ENCODE peak calls at places on chromosome 10, in six cellular contexts. U is A549, M is WTC11, E is SK-N-SH, A is HCT116, F is GM12878. Y is an unnamed sample.

GRCh38 chr10:5873515-5873995 is 16.1 kb downstream of the ANKRD16 start:
- DNase-seq in U (peak; percentile 71), M (peak; percentile 66), E (peak; percentile 81), A (peak; percentile 36), F (peak; percentile 59), Y (peak; percentile 68)

GRCh38 chr10:21100190-21100589 is 203.1 kb upstream of the NEBL start:
- DNase-seq in U (no peak), M (no peak), E (peak; percentile 11), A (no peak), F (no peak), Y (no peak)

GRCh38 chr10:78749200-78749599 is 319.6 kb upstream of the ZMIZ1 start:
- DNase-seq in U (no peak), M (no peak), E (no peak), A (no peak), F (no peak), Y (no peak)

GRCh38 chr10:23556727-23557440 is 118.0 kb downstream of the OTUD1 start:
- DNase-seq in U (no peak), M (no peak), E (no peak), A (no peak), F (no peak), Y (peak; percentile 50)

GRCh38 chr10:11444148-11444516 is 167.3 kb downstream of the USP6NL start:
- DNase-seq in U (no peak), M (no peak), E (no peak), A (no peak), F (no peak), Y (no peak)

GRCh38 chr10:30821269-30821993 is 191.9 kb upstream of the LYZL2 start:
- DNase-seq in U (no peak), M (no peak), E (no peak), A (no peak), F (no peak), Y (no peak)

GRCh38 chr10:84996580-84996979 is 668.2 kb downstream of the CCSER2 start:
- DNase-seq in U (no peak), M (no peak), E (no peak), A (no peak), F (no peak), Y (no peak)

GRCh38 chr10:31822616-31823318 is 105.9 kb downstream of the ARHGAP12 start:
- DNase-seq in U (no peak), M (no peak), E (no peak), A (no peak), F (no peak), Y (no peak)

GRCh38 chr10:98467506-98468318 is 21.0 kb upstream of the HPS1 start:
- DNase-seq in U (peak; percentile 90), M (peak; percentile 68), E (peak; percentile 88), A (peak; percentile 89), F (peak; percentile 50), Y (peak; percentile 86)

GRCh38 chr10:121608669-121609190 is 10.5 kb upstream of the FGFR2 start:
- DNase-seq in U (peak; percentile 34), M (peak; percentile 72), E (peak; percentile 97), A (peak; percentile 43), F (no peak), Y (peak; percentile 24)

GRCh38 chr10:30943451-30943850 is 88.2 kb downstream of the ZNF438 start:
- DNase-seq in U (no peak), M (no peak), E (no peak), A (no peak), F (no peak), Y (no peak)

GRCh38 chr10:113037222-113037621 is 87.2 kb downstream of the TCF7L2 start:
- DNase-seq in U (no peak), M (no peak), E (peak; percentile 66), A (no peak), F (no peak), Y (no peak)

GRCh38 chr10:29746080-29746797 is 111.5 kb upstream of the SVIL start:
- DNase-seq in U (no peak), M (no peak), E (no peak), A (no peak), F (no peak), Y (no peak)

GRCh38 chr10:47340613-47341170 is 7.5 kb upstream of the RBP3 start:
- DNase-seq in U (peak; percentile 67), M (peak; percentile 86), E (peak; percentile 83), A (peak; percentile 48), F (peak; percentile 9), Y (peak; percentile 69)

GRCh38 chr10:60948871-60949270 is 4.9 kb upstream of the RHOBTB1 start:
- DNase-seq in U (no peak), M (no peak), E (no peak), A (no peak), F (no peak), Y (no peak)

GRCh38 chr10:36608251-36608650 is 517.1 kb upstream of the ANKRD30A start:
- DNase-seq in U (peak; percentile 31), M (no peak), E (no peak), A (no peak), F (no peak), Y (no peak)

GRCh38 chr10:124453965-124454610 is 4.3 kb upstream of the NKX1-2 start:
- DNase-seq in U (no peak), M (no peak), E (no peak), A (no peak), F (no peak), Y (no peak)

GRCh38 chr10:18651324-18652007 is at the start of gene NSUN6:
- DNase-seq in U (peak; percentile 90), M (peak; percentile 91), E (peak; percentile 82), A (peak; percentile 75), F (peak; percentile 56), Y (peak; percentile 85)

GRCh38 chr10:29482591-29483421 is 152.0 kb downstream of the SVIL start:
- DNase-seq in U (no peak), M (peak; percentile 53), E (peak; percentile 59), A (no peak), F (no peak), Y (peak; percentile 68)

GRCh38 chr10:122143238-122143841 is 127.8 kb upstream of the BTBD16 start:
- DNase-seq in U (no peak), M (no peak), E (no peak), A (no peak), F (no peak), Y (peak; percentile 81)

GRCh38 chr10:17010363-17011145 is 119.1 kb downstream of the CUBN start:
- DNase-seq in U (no peak), M (no peak), E (no peak), A (no peak), F (no peak), Y (no peak)

GRCh38 chr10:120511165-120511564 is 54.1 kb downstream of the PLPP4 start:
- DNase-seq in U (no peak), M (no peak), E (no peak), A (no peak), F (no peak), Y (no peak)

GRCh38 chr10:120514959-120515358 is 57.9 kb downstream of the PLPP4 start:
- DNase-seq in U (no peak), M (no peak), E (peak; percentile 20), A (no peak), F (no peak), Y (no peak)

GRCh38 chr10:120516426-120516825 is 59.4 kb downstream of the PLPP4 start:
- DNase-seq in U (no peak), M (no peak), E (no peak), A (no peak), F (no peak), Y (no peak)

GRCh38 chr10:120513307-120513706 is 56.3 kb downstream of the PLPP4 start:
- DNase-seq in U (no peak), M (no peak), E (no peak), A (no peak), F (no peak), Y (no peak)

DNA sequence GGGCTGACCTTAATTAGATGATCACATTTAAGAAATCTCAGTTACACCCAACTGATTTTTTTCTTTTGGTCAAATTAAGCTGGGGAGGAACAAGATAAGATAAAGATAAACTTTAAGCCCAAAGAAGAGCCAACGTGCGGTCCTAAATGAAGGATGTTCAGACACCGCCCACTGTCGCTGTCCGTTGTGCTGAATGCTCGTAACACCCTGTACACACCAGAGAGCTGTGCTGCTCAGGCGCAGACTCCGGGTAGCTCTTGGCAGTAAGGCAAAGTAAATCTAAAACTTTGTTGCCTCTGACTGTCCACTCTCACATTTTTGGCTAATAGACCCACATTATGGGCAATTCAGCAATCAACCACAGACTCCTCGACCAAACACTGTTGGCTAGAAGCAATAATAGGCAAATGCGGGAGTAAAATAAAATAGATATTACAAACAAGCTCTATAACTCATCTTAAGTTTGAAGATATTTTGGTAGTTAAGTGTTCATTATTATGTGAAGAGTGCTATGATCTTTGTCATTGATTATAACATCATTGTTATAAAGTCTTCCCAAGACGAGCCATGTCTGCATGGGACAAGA is 57.1 kb downstream of the PLPP4 start:
- DNase-seq in U (peak; percentile 27), M (peak; percentile 77), E (no peak), A (no peak), F (no peak), Y (peak; percentile 60)
- TF ChIP-seq MAX in U (no peak), M (no peak), E (no peak), A (no peak), F (no peak), Y (no peak)

GRCh38 chr10:71845410-71846406 is 5.3 kb downstream of the PSAP start:
- DNase-seq in U (no peak), M (no peak), E (no peak), A (no peak), F (no peak), Y (no peak)
- TF ChIP-seq MAX in U (no peak), M (no peak), E (no peak), A (no peak), F (no peak), Y (no peak)

DNA sequence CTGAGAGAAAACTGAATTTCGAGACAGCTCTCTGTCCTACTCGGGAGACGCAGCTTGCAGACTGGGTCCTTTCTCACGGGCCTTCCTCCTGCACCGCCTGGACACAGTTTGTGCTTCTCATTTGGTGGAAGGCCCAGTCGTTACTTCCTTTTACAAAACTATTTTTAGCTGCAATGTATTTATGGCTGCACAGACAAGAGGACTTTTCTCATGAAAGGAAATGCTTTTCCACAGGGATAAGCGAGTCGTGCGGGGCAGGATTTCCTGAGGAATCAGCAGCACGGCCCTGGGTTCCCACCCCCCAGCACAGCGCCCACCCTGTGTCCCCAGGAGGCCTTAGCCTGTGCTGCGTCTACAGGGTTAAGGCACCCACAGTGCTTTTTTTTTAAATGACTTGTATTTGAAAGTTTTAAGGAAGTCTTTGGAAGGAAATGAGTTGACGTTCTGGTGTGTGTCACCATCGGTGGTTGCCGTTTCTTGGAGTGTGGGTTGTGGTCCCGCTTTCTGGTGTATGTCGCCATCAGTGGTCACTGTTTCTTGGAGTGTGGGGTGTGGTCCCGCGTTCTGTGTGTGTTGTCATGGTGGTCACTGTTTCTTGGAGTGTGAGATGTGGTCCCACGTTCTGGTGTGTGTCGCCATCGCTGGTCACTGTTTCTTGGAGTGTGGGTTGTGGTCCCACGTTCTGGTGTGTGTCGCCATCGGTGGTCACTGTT is 50.9 kb downstream of the INPP5A start:
- DNase-seq in U (no peak), M (peak; percentile 5), E (no peak), A (no peak), F (no peak), Y (peak; percentile 99)
- TF ChIP-seq MAX in U (no peak), M (no peak), E (no peak), A (no peak), F (no peak), Y (peak; percentile 67)

GRCh38 chr10:64463406-64463805 is 942.2 kb downstream of the REEP3 start:
- DNase-seq in U (no peak), M (no peak), E (no peak), A (no peak), F (no peak), Y (no peak)

DNA sequence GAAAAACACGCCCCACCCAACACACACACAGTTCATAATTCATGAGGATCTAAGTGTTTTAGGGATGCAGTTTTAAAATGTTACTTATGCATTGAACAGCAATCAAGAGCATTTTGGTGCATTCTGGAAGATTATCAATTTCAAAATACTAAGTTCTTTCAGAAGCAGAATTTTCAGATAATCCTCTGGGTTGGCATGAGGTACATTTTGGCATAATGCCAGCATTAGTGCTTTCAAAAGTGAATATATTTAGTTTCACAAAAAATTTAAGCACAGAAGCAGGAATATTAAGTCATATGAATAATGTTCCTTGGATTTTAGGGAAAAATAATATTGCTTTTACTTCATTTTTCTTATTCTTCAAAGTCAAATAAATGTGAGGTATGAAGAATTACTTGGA is 937.1 kb downstream of the REEP3 start:
- DNase-seq in U (no peak), M (no peak), E (no peak), A (no peak), F (no peak), Y (no peak)
- TF ChIP-seq MAX in U (no peak), M (no peak), E (no peak), A (no peak), F (no peak), Y (no peak)

Y was measured in NB4.